ENCODE peak calls at places on chromosomes 16 and 17, in eight cellular contexts. N is CD4-positive, CD25-positive, alpha-beta regulatory T cell; G is fibroblast of mammary gland; T is AG08395; Y is EL; O is NCI-H345; Z is lung microvascular endothelial cell; M is NCI-H526. E is an unnamed sample.

GRCh38 chr17:20154601-20155000 is 145.4 kb downstream of the SPECC1 start:
- DNase-seq in O (no peak), G (no peak), T (no peak), M (no peak), Y (no peak), N (no peak), Z (no peak), E (no peak)

GRCh38 chr17:2412561-2413021 is 11.7 kb upstream of the MNT start:
- DNase-seq in N (no peak), Z (peak; percentile 43), M (no peak), G (no peak), O (no peak), T (peak; percentile 61), Y (peak; percentile 58), E (peak; percentile 78)

GRCh38 chr17:65559802-65560627 is 1.4 kb downstream of the AXIN2 start:
- DNase-seq in T (no peak), M (peak; percentile 33), N (peak; percentile 12), O (peak; percentile 47), Z (peak; percentile 27), G (no peak), Y (no peak), E (peak; percentile 45)

GRCh38 chr17:6366144-6366755 is 68.7 kb downstream of the AIPL1 start:
- DNase-seq in Z (no peak), O (no peak), G (peak; percentile 1), T (no peak), Y (peak; percentile 85), M (peak; percentile 11), N (no peak), E (no peak)

GRCh38 chr16:46690281-46691178 is 1.1 kb downstream of the ORC6 start:
- DNase-seq in T (no peak), N (no peak), Y (peak; percentile 23), Z (peak; percentile 64), M (no peak), O (no peak), G (peak; percentile 51), E (no peak)

GRCh38 chr17:37506678-37507077 is 17.0 kb downstream of the DUSP14 start:
- DNase-seq in T (peak; percentile 38), G (peak; percentile 51), N (peak; percentile 54), O (no peak), Z (peak; percentile 50), M (peak; percentile 73), Y (peak; percentile 55), E (peak; percentile 36)

GRCh38 chr16:16004314-16004749 is 54.9 kb downstream of the ABCC1 start:
- DNase-seq in M (no peak), G (peak; percentile 84), N (no peak), O (no peak), T (peak; percentile 62), Y (peak; percentile 89), Z (peak; percentile 61), E (peak; percentile 54)

GRCh38 chr16:88773812-88774291 is 11.2 kb downstream of the PIEZO1 start:
- DNase-seq in G (peak; percentile 79), Y (peak; percentile 92), T (peak; percentile 85), N (no peak), M (peak; percentile 11), O (no peak), Z (peak; percentile 86), E (no peak)

GRCh38 chr16:12417830-12418229 is 385.9 kb downstream of the CPPED1 start:
- DNase-seq in N (no peak), T (no peak), Z (no peak), Y (no peak), G (no peak), O (no peak), M (peak; percentile 89), E (no peak)

GRCh38 chr17:16814439-16814838 is 124.4 kb downstream of the CCDC144A start:
- DNase-seq in M (no peak), N (no peak), Y (no peak), Z (no peak), T (no peak), G (no peak), O (no peak), E (no peak)

GRCh38 chr17:82751171-82751570 is 694 bp upstream of the TBCD start:
- DNase-seq in T (no peak), M (no peak), G (no peak), Y (no peak), O (no peak), Z (no peak), N (no peak), E (no peak)

GRCh38 chr17:79755591-79755990 is 22.4 kb upstream of the CBX2 start:
- DNase-seq in M (no peak), G (no peak), O (no peak), T (no peak), Y (no peak), Z (no peak), N (no peak), E (no peak)

GRCh38 chr16:50535506-50536257 is 12.5 kb upstream of the NKD1 start:
- DNase-seq in T (no peak), N (no peak), G (no peak), Y (no peak), O (no peak), Z (no peak), M (no peak), E (no peak)

GRCh38 chr16:70705056-70705455 is 19.2 kb upstream of the MTSS2 start:
- DNase-seq in Z (no peak), M (no peak), N (no peak), O (no peak), G (peak; percentile 32), T (no peak), Y (peak; percentile 66), E (no peak)

GRCh38 chr16:82031116-82032084 is 3.7 kb upstream of the HSD17B2 start:
- DNase-seq in G (peak; percentile 55), M (peak; percentile 46), Z (peak; percentile 86), Y (peak; percentile 60), T (peak; percentile 87), O (peak; percentile 28), N (no peak), E (peak; percentile 77)

GRCh38 chr17:17132746-17133145 is 73.4 kb downstream of the PLD6 start:
- DNase-seq in M (no peak), G (no peak), T (no peak), N (no peak), O (no peak), Y (no peak), Z (no peak), E (peak; percentile 82)

GRCh38 chr17:79109584-79109983 is 35.0 kb downstream of the ENGASE start:
- DNase-seq in M (peak; percentile 34), G (no peak), Z (no peak), O (no peak), Y (no peak), N (no peak), T (no peak), E (no peak)

GRCh38 chr17:35744830-35745229 is 8.2 kb downstream of the GAS2L2 start:
- DNase-seq in O (no peak), M (no peak), G (no peak), N (no peak), Y (no peak), Z (no peak), T (no peak), E (no peak)

GRCh38 chr16:47150067-47150466 is 6.3 kb upstream of the NETO2 start:
- DNase-seq in Z (no peak), M (no peak), N (no peak), T (no peak), G (no peak), O (no peak), Y (no peak), E (no peak)

GRCh38 chr17:38674013-38674748 is 576 bp downstream of the EPOP start:
- DNase-seq in G (no peak), M (peak; percentile 64), T (no peak), Y (peak; percentile 32), O (peak; percentile 21), N (peak; percentile 32), Z (no peak), E (no peak)

GRCh38 chr16:81265052-81265451 is 26.6 kb downstream of the BCO1 start:
- DNase-seq in M (no peak), T (no peak), G (no peak), O (no peak), Z (no peak), N (no peak), Y (no peak), E (no peak)

GRCh38 chr17:57567278-57567677 is 177.8 kb downstream of the CCDC182 start:
- DNase-seq in G (no peak), T (no peak), M (no peak), N (no peak), O (peak; percentile 90), Y (no peak), Z (no peak), E (no peak)

GRCh38 chr16:65201446-65202010 is 79.7 kb upstream of the CDH11 start:
- DNase-seq in N (no peak), T (peak; percentile 46), O (no peak), Z (no peak), G (no peak), Y (no peak), M (no peak), E (no peak)

GRCh38 chr16:89623511-89624232 is 10.2 kb downstream of the DPEP1 start:
- DNase-seq in N (no peak), O (no peak), M (no peak), Z (peak; percentile 81), T (peak; percentile 46), G (peak; percentile 38), Y (peak; percentile 27), E (no peak)

GRCh38 chr16:11326084-11326736 is 19.0 kb upstream of the RMI2 start:
- DNase-seq in O (no peak), M (no peak), Z (peak; percentile 16), N (no peak), Y (no peak), T (peak; percentile 36), G (no peak), E (peak; percentile 47)

GRCh38 chr16:48426244-48427135 is 41.3 kb upstream of the SIAH1 start:
- DNase-seq in M (no peak), N (no peak), O (no peak), T (peak; percentile 29), Y (no peak), Z (no peak), G (peak; percentile 63), E (no peak)

GRCh38 chr17:57909548-57909947 is 45.7 kb downstream of the CUEDC1 start:
- DNase-seq in Y (no peak), G (no peak), T (no peak), M (peak; percentile 72), N (no peak), Z (no peak), O (no peak), E (no peak)

GRCh38 chr17:76710863-76711611 is at the start of gene MXRA7:
- DNase-seq in N (peak; percentile 24), T (peak; percentile 85), G (peak; percentile 56), Y (peak; percentile 79), M (peak; percentile 80), O (peak; percentile 79), Z (peak; percentile 65), E (peak; percentile 70)

GRCh38 chr16:1960665-1961630 is 1.6 kb downstream of the NDUFB10 start:
- DNase-seq in Z (peak; percentile 26), T (no peak), N (no peak), G (peak; percentile 65), O (peak; percentile 68), M (peak; percentile 66), Y (peak; percentile 67), E (peak; percentile 83)

GRCh38 chr16:28494141-28494851 is at the start of gene APOBR:
- DNase-seq in G (no peak), M (no peak), O (no peak), N (peak; percentile 96), T (no peak), Y (no peak), Z (no peak), E (no peak)